ENCODE peak calls at places on chromosomes 16 and 17, in five cellular contexts. One of them, this sample, is unnamed.

GRCh38 chr17:17994271-17994670 is 21.6 kb downstream of the DRC3 start:
- DNase-seq in neural progenitor cell: peak
- DNase-seq in SK-N-SH: peak
- DNase-seq in PC-3: peak
- DNase-seq in MM.1S: no peak
- DNase-seq in this sample: peak

GRCh38 chr17:7019406-7019805 is 3.4 kb upstream of the BCL6B start:
- DNase-seq in neural progenitor cell: no peak
- DNase-seq in SK-N-SH: no peak
- DNase-seq in PC-3: no peak
- DNase-seq in MM.1S: no peak
- DNase-seq in this sample: no peak

GRCh38 chr17:32111141-32111771 is 31.0 kb upstream of the RHOT1 start:
- DNase-seq in neural progenitor cell: peak
- DNase-seq in SK-N-SH: peak
- DNase-seq in PC-3: peak
- DNase-seq in MM.1S: no peak
- DNase-seq in this sample: no peak

GRCh38 chr16:80433617-80434016 is 107.2 kb upstream of the DYNLRB2 start:
- DNase-seq in neural progenitor cell: no peak
- DNase-seq in SK-N-SH: no peak
- DNase-seq in PC-3: peak
- DNase-seq in MM.1S: no peak
- DNase-seq in this sample: no peak

GRCh38 chr17:73906896-73907600 is 262.8 kb upstream of the SDK2 start:
- DNase-seq in neural progenitor cell: no peak
- DNase-seq in SK-N-SH: no peak
- DNase-seq in PC-3: no peak
- DNase-seq in MM.1S: no peak
- DNase-seq in this sample: no peak

GRCh38 chr17:81734405-81735055 is 22.4 kb downstream of the SLC25A10 start:
- DNase-seq in neural progenitor cell: no peak
- DNase-seq in SK-N-SH: no peak
- DNase-seq in PC-3: no peak
- DNase-seq in MM.1S: no peak
- DNase-seq in this sample: no peak

GRCh38 chr17:55632893-55633292 is 89.8 kb downstream of the TMEM100 start:
- DNase-seq in neural progenitor cell: no peak
- DNase-seq in SK-N-SH: no peak
- DNase-seq in PC-3: no peak
- DNase-seq in MM.1S: no peak
- DNase-seq in this sample: no peak

GRCh38 chr17:72900542-72900941 is 191.9 kb downstream of the SLC39A11 start:
- DNase-seq in neural progenitor cell: no peak
- DNase-seq in SK-N-SH: peak
- DNase-seq in PC-3: no peak
- DNase-seq in MM.1S: no peak
- DNase-seq in this sample: no peak

GRCh38 chr17:66386789-66387351 is 84.5 kb downstream of the PRKCA start:
- DNase-seq in neural progenitor cell: no peak
- DNase-seq in SK-N-SH: no peak
- DNase-seq in PC-3: peak
- DNase-seq in MM.1S: no peak
- DNase-seq in this sample: no peak

GRCh38 chr17:1611715-1612114 is 16.9 kb downstream of the SLC43A2 start:
- DNase-seq in neural progenitor cell: no peak
- DNase-seq in SK-N-SH: no peak
- DNase-seq in PC-3: no peak
- DNase-seq in MM.1S: no peak
- DNase-seq in this sample: no peak

GRCh38 chr17:35713069-35713728 is 18.2 kb upstream of the RASL10B start:
- DNase-seq in neural progenitor cell: no peak
- DNase-seq in SK-N-SH: peak
- DNase-seq in PC-3: no peak
- DNase-seq in MM.1S: peak
- DNase-seq in this sample: no peak

GRCh38 chr16:24010440-24011089 is 174.8 kb downstream of the PRKCB start:
- DNase-seq in neural progenitor cell: peak
- DNase-seq in SK-N-SH: peak
- DNase-seq in PC-3: peak
- DNase-seq in MM.1S: peak
- DNase-seq in this sample: peak

GRCh38 chr17:16488572-16488997 is 3.4 kb downstream of the LRRC75A start:
- DNase-seq in neural progenitor cell: no peak
- DNase-seq in SK-N-SH: no peak
- DNase-seq in PC-3: no peak
- DNase-seq in MM.1S: no peak
- DNase-seq in this sample: no peak

GRCh38 chr17:31299624-31300023 is 2.6 kb upstream of the OMG start:
- DNase-seq in neural progenitor cell: no peak
- DNase-seq in SK-N-SH: no peak
- DNase-seq in PC-3: no peak
- DNase-seq in MM.1S: no peak
- DNase-seq in this sample: no peak

GRCh38 chr17:58318065-58318481 is 10.5 kb downstream of the TSPOAP1 start:
- DNase-seq in neural progenitor cell: no peak
- DNase-seq in SK-N-SH: no peak
- DNase-seq in PC-3: no peak
- DNase-seq in MM.1S: no peak
- DNase-seq in this sample: no peak

GRCh38 chr17:63040816-63041215 is 74.8 kb downstream of the TANC2 start:
- DNase-seq in neural progenitor cell: no peak
- DNase-seq in SK-N-SH: no peak
- DNase-seq in PC-3: no peak
- DNase-seq in MM.1S: no peak
- DNase-seq in this sample: no peak

GRCh38 chr17:79923974-79924638 is 84.9 kb upstream of the CBX4 start:
- DNase-seq in neural progenitor cell: peak
- DNase-seq in SK-N-SH: peak
- DNase-seq in PC-3: peak
- DNase-seq in MM.1S: no peak
- DNase-seq in this sample: peak

GRCh38 chr16:2527784-2528100 is 3.5 kb downstream of the CEMP1 start:
- DNase-seq in neural progenitor cell: no peak
- DNase-seq in SK-N-SH: no peak
- DNase-seq in PC-3: no peak
- DNase-seq in MM.1S: no peak
- DNase-seq in this sample: no peak

GRCh38 chr17:40945414-40945813 is 8.0 kb upstream of the KRT23 start:
- DNase-seq in neural progenitor cell: peak
- DNase-seq in SK-N-SH: no peak
- DNase-seq in PC-3: no peak
- DNase-seq in MM.1S: no peak
- DNase-seq in this sample: no peak

GRCh38 chr17:77957215-77957868 is 1.2 kb upstream of the TNRC6C start:
- DNase-seq in neural progenitor cell: peak
- DNase-seq in SK-N-SH: no peak
- DNase-seq in PC-3: no peak
- DNase-seq in MM.1S: peak
- DNase-seq in this sample: no peak

GRCh38 chr17:801660-802059 is 19.5 kb downstream of the MRM3 start:
- DNase-seq in neural progenitor cell: no peak
- DNase-seq in SK-N-SH: no peak
- DNase-seq in PC-3: no peak
- DNase-seq in MM.1S: no peak
- DNase-seq in this sample: no peak

GRCh38 chr17:2106308-2106707 is 51.4 kb downstream of the HIC1 start:
- DNase-seq in neural progenitor cell: no peak
- DNase-seq in SK-N-SH: no peak
- DNase-seq in PC-3: no peak
- DNase-seq in MM.1S: no peak
- DNase-seq in this sample: no peak

GRCh38 chr16:49527621-49528020 is 154.0 kb downstream of the C16orf78 start:
- DNase-seq in neural progenitor cell: no peak
- DNase-seq in SK-N-SH: peak
- DNase-seq in PC-3: no peak
- DNase-seq in MM.1S: no peak
- DNase-seq in this sample: no peak

GRCh38 chr16:11670171-11671131 is 2.2 kb downstream of the SNN start:
- DNase-seq in neural progenitor cell: no peak
- DNase-seq in SK-N-SH: no peak
- DNase-seq in PC-3: no peak
- DNase-seq in MM.1S: no peak
- DNase-seq in this sample: no peak
- H3K9ac ChIP-seq in neural progenitor cell: peak
- H3K9ac ChIP-seq in SK-N-SH: no peak
- H3K9ac ChIP-seq in PC-3: no peak
- H3K9ac ChIP-seq in MM.1S: no peak
- H3K9ac ChIP-seq in this sample: no peak

GRCh38 chr16:60110531-60110930 is 1376.4 kb upstream of the GOT2 start:
- DNase-seq in neural progenitor cell: no peak
- DNase-seq in SK-N-SH: no peak
- DNase-seq in PC-3: peak
- DNase-seq in MM.1S: no peak
- DNase-seq in this sample: no peak

GRCh38 chr16:60107920-60108319 is 1373.8 kb upstream of the GOT2 start:
- DNase-seq in neural progenitor cell: no peak
- DNase-seq in SK-N-SH: no peak
- DNase-seq in PC-3: no peak
- DNase-seq in MM.1S: no peak
- DNase-seq in this sample: no peak

GRCh38 chr16:60107467-60107866 is 1373.4 kb upstream of the GOT2 start:
- DNase-seq in neural progenitor cell: no peak
- DNase-seq in SK-N-SH: no peak
- DNase-seq in PC-3: peak
- DNase-seq in MM.1S: no peak
- DNase-seq in this sample: no peak
- TF ChIP-seq EZH2phosphoT487 in neural progenitor cell: no peak
- TF ChIP-seq EZH2phosphoT487 in SK-N-SH: no peak
- TF ChIP-seq EZH2phosphoT487 in PC-3: no peak
- TF ChIP-seq EZH2phosphoT487 in MM.1S: no peak
- TF ChIP-seq EZH2phosphoT487 in this sample: no peak

GRCh38 chr17:11238710-11239109 is 2.3 kb upstream of the SHISA6 start:
- DNase-seq in neural progenitor cell: no peak
- DNase-seq in SK-N-SH: no peak
- DNase-seq in PC-3: no peak
- DNase-seq in MM.1S: no peak
- DNase-seq in this sample: no peak

GRCh38 chr17:11241611-11242226 is 706 bp downstream of the SHISA6 start:
- DNase-seq in neural progenitor cell: no peak
- DNase-seq in SK-N-SH: peak
- DNase-seq in PC-3: no peak
- DNase-seq in MM.1S: no peak
- DNase-seq in this sample: no peak

GRCh38 chr17:11239379-11239970 is 1.5 kb upstream of the SHISA6 start:
- DNase-seq in neural progenitor cell: no peak
- DNase-seq in SK-N-SH: no peak
- DNase-seq in PC-3: no peak
- DNase-seq in MM.1S: no peak
- DNase-seq in this sample: no peak

GRCh38 chr17:11240841-11241610 is at the start of gene SHISA6:
- DNase-seq in neural progenitor cell: peak
- DNase-seq in SK-N-SH: peak
- DNase-seq in PC-3: no peak
- DNase-seq in MM.1S: no peak
- DNase-seq in this sample: no peak

GRCh38 chr17:11240041-11240801 is 792 bp upstream of the SHISA6 start:
- DNase-seq in neural progenitor cell: peak
- DNase-seq in SK-N-SH: peak
- DNase-seq in PC-3: no peak
- DNase-seq in MM.1S: no peak
- DNase-seq in this sample: no peak
- TF ChIP-seq CTCF in neural progenitor cell: peak
- TF ChIP-seq CTCF in SK-N-SH: no peak
- TF ChIP-seq CTCF in PC-3: no peak
- TF ChIP-seq CTCF in MM.1S: no peak
- TF ChIP-seq CTCF in this sample: no peak

DNA sequence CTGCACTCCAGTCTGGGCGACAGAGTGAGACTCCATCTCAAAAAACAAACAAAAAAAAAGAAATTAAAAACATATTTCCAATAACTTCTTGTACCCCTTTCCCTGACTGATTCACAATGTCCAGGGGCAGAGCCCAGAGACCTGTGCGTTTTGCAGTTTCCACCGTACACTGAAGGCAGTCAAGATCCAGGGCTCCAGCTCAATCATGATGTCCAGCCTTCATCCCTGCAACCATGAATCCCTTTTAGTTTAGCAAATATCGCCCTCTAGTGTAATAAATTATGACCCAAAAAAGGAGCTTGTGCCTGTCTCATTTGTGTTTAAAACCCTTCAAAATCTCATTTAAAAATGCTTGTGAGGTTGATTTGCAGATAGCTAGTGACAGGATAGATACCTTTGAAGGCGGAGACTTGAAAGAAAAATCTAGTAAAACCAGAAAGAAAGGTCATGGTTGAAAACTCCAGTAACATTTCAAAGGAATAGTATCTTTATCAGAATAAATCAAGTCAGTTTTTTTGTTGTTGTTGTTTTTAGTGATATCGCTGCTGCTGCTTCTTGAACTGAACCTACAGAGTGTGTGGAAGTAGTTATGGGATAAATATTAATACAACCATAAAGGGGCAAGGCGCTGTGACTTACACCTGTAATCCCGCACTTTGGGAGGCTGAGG is 3.7 kb upstream of the ERN1 start:
- DNase-seq in neural progenitor cell: peak
- DNase-seq in SK-N-SH: peak
- DNase-seq in PC-3: peak
- DNase-seq in MM.1S: peak
- DNase-seq in this sample: peak
- H3K9ac ChIP-seq in neural progenitor cell: no peak
- H3K9ac ChIP-seq in SK-N-SH: no peak
- H3K9ac ChIP-seq in PC-3: no peak
- H3K9ac ChIP-seq in MM.1S: no peak
- H3K9ac ChIP-seq in this sample: no peak

GRCh38 chr17:39868554-39868942 is 546 bp downstream of the ZPBP2 start:
- DNase-seq in neural progenitor cell: no peak
- DNase-seq in SK-N-SH: no peak
- DNase-seq in PC-3: no peak
- DNase-seq in MM.1S: no peak
- DNase-seq in this sample: no peak

GRCh38 chr17:39870776-39871175 is 2.8 kb downstream of the ZPBP2 start:
- DNase-seq in neural progenitor cell: no peak
- DNase-seq in SK-N-SH: no peak
- DNase-seq in PC-3: no peak
- DNase-seq in MM.1S: no peak
- DNase-seq in this sample: no peak

GRCh38 chr17:39867084-39867890 is 715 bp upstream of the ZPBP2 start:
- DNase-seq in neural progenitor cell: no peak
- DNase-seq in SK-N-SH: no peak
- DNase-seq in PC-3: no peak
- DNase-seq in MM.1S: peak
- DNase-seq in this sample: no peak

GRCh38 chr17:39867891-39868553 is at the start of gene ZPBP2:
- DNase-seq in neural progenitor cell: no peak
- DNase-seq in SK-N-SH: no peak
- DNase-seq in PC-3: no peak
- DNase-seq in MM.1S: no peak
- DNase-seq in this sample: no peak

DNA sequence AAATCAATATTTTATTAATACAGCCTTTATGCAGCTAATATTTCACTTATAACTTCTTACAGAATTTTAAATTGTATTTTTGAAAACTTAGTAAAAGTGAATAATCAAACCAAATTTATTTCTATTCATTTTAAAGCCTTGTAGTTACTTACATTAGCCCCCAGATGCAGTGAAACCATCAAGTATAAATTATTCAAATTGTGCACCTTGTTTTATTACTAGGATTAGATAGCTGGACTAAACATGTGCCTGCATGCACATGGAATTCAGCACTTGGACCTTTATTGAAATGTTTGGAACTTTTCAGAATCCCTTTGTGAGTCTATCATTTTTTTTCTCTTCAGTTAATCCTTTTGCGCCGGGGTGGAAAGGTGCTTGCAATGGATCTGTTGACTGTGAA is 4.7 kb downstream of the ZPBP2 start:
- DNase-seq in neural progenitor cell: no peak
- DNase-seq in SK-N-SH: no peak
- DNase-seq in PC-3: no peak
- DNase-seq in MM.1S: peak
- DNase-seq in this sample: no peak
- TF ChIP-seq EZH2phosphoT487 in neural progenitor cell: no peak
- TF ChIP-seq EZH2phosphoT487 in SK-N-SH: no peak
- TF ChIP-seq EZH2phosphoT487 in PC-3: no peak
- TF ChIP-seq EZH2phosphoT487 in MM.1S: no peak
- TF ChIP-seq EZH2phosphoT487 in this sample: no peak

This sample was measured in HCT116.